ENCODE peak calls at places on chromosomes 2 and 18, in five cellular contexts. One of them, this sample, is unnamed.

GRCh38 chr2:238239872-238240760 is at the start of gene HES6:
- DNase-seq in small intestine: peak
- DNase-seq in Kasumi-1: peak
- DNase-seq in astrocyte: peak
- DNase-seq in LoVo: peak
- DNase-seq in this sample: peak

GRCh38 chr2:99710720-99711612 is 221.1 kb upstream of the REV1 start:
- DNase-seq in small intestine: no peak
- DNase-seq in astrocyte: peak
- DNase-seq in LoVo: no peak
- DNase-seq in Kasumi-1: no peak
- DNase-seq in this sample: no peak

GRCh38 chr2:32715391-32715841 is 87.6 kb downstream of the TTC27 start:
- DNase-seq in astrocyte: peak
- DNase-seq in LoVo: no peak
- DNase-seq in Kasumi-1: no peak
- DNase-seq in small intestine: no peak
- DNase-seq in this sample: no peak

GRCh38 chr2:228048838-228049490 is 132.5 kb downstream of the SPHKAP start:
- DNase-seq in small intestine: peak
- DNase-seq in LoVo: peak
- DNase-seq in astrocyte: peak
- DNase-seq in Kasumi-1: peak
- DNase-seq in this sample: peak

GRCh38 chr18:11950824-11951223 is 30.5 kb upstream of the IMPA2 start:
- DNase-seq in LoVo: no peak
- DNase-seq in small intestine: no peak
- DNase-seq in Kasumi-1: no peak
- DNase-seq in astrocyte: no peak
- DNase-seq in this sample: no peak

GRCh38 chr2:96181529-96181928 is 27.1 kb downstream of the STARD7 start:
- DNase-seq in astrocyte: no peak
- DNase-seq in LoVo: no peak
- DNase-seq in Kasumi-1: no peak
- DNase-seq in small intestine: no peak
- DNase-seq in this sample: no peak

GRCh38 chr18:25210622-25211021 is 141.3 kb downstream of the ZNF521 start:
- DNase-seq in astrocyte: no peak
- DNase-seq in LoVo: no peak
- DNase-seq in small intestine: no peak
- DNase-seq in Kasumi-1: no peak
- DNase-seq in this sample: no peak

GRCh38 chr2:31504305-31504704 is 76.4 kb downstream of the SRD5A2 start:
- DNase-seq in astrocyte: no peak
- DNase-seq in Kasumi-1: no peak
- DNase-seq in LoVo: no peak
- DNase-seq in small intestine: peak
- DNase-seq in this sample: no peak

GRCh38 chr2:149885468-149885867 is 297.9 kb upstream of the MMADHC start:
- DNase-seq in small intestine: peak
- DNase-seq in astrocyte: no peak
- DNase-seq in LoVo: no peak
- DNase-seq in Kasumi-1: no peak
- DNase-seq in this sample: no peak

GRCh38 chr2:216987176-216987809 is 127.4 kb upstream of the TNP1 start:
- DNase-seq in small intestine: no peak
- DNase-seq in astrocyte: no peak
- DNase-seq in LoVo: no peak
- DNase-seq in Kasumi-1: no peak
- DNase-seq in this sample: no peak

GRCh38 chr2:227198866-227199265 is 34.4 kb downstream of the COL4A3 start:
- DNase-seq in astrocyte: no peak
- DNase-seq in LoVo: no peak
- DNase-seq in small intestine: no peak
- DNase-seq in Kasumi-1: no peak
- DNase-seq in this sample: no peak